ENCODE peak calls at places on chromosomes 13 and 19, in six cellular contexts. L is IMR-90, J is mesenchymal stem cell, R is trophoblast cell, F is neuronal stem cell, U is H1. W is an unnamed sample.
A peak's percentile ranks its signal among the peaks of the same experiment; 100 is the strongest.

GRCh38 chr19:7685546-7686445 is 5.2 kb downstream of the TRAPPC5 start:
- DNase-seq in U (no peak), L (no peak), R (peak; percentile 52), F (no peak), J (no peak), W (no peak)

GRCh38 chr13:20414475-20415287 is 111.0 kb downstream of the CRYL1 start:
- DNase-seq in R (peak; percentile 83), U (peak; percentile 74), J (no peak), F (no peak), L (no peak), W (peak; percentile 69)

GRCh38 chr19:43675269-43675879 is 5.4 kb upstream of the PLAUR start:
- DNase-seq in J (peak; percentile 19), R (peak; percentile 18), U (no peak), L (peak; percentile 78), F (no peak), W (no peak)

GRCh38 chr19:45976180-45976579 is 2.5 kb upstream of the NOVA2 start:
- DNase-seq in J (peak; percentile 18), L (no peak), F (no peak), U (no peak), R (no peak), W (no peak)

GRCh38 chr13:42377640-42378382 is 105.9 kb downstream of the AKAP11 start:
- DNase-seq in L (no peak), R (no peak), U (no peak), F (no peak), J (peak; percentile 83), W (no peak)

GRCh38 chr19:48501961-48502719 is 9.5 kb downstream of the LMTK3 start:
- DNase-seq in J (peak; percentile 68), U (peak; percentile 96), R (peak; percentile 95), F (peak; percentile 96), L (no peak), W (peak; percentile 100)

GRCh38 chr13:79281335-79281734 is 124.7 kb downstream of the RBM26 start:
- DNase-seq in U (peak; percentile 53), F (peak; percentile 51), R (no peak), L (no peak), J (no peak), W (peak; percentile 73)

GRCh38 chr13:29509999-29510586 is 85.4 kb downstream of the SLC7A1 start:
- DNase-seq in F (no peak), J (no peak), L (peak; percentile 57), R (no peak), U (no peak), W (no peak)

GRCh38 chr13:23510979-23511735 is 59.1 kb upstream of the TNFRSF19 start:
- DNase-seq in J (peak; percentile 24), R (peak; percentile 20), U (no peak), F (no peak), L (peak; percentile 75), W (no peak)

GRCh38 chr13:59991395-59991794 is 172.3 kb downstream of the DIAPH3 start:
- DNase-seq in L (no peak), F (no peak), R (no peak), U (no peak), J (no peak), W (no peak)

GRCh38 chr19:2048959-2049740 is 1.9 kb downstream of the MKNK2 start:
- DNase-seq in R (peak; percentile 15), L (no peak), F (no peak), U (no peak), J (peak; percentile 45), W (peak; percentile 26)

GRCh38 chr13:33697936-33698335 is 120.0 kb upstream of the RFC3 start:
- DNase-seq in L (no peak), R (peak; percentile 77), U (no peak), J (no peak), F (no peak), W (no peak)

GRCh38 chr19:46411088-46412033 is 2.0 kb downstream of the CCDC8 start:
- DNase-seq in R (no peak), F (no peak), U (no peak), J (no peak), L (no peak), W (no peak)

GRCh38 chr19:52138614-52139290 is 986 bp downstream of the ZNF616 start:
- DNase-seq in F (no peak), R (peak; percentile 12), L (peak; percentile 19), J (peak; percentile 37), U (peak; percentile 75), W (peak; percentile 69)

GRCh38 chr19:38989066-38989605 is 13.6 kb upstream of the FBXO17 start:
- DNase-seq in J (no peak), R (peak; percentile 9), F (peak; percentile 58), U (peak; percentile 69), L (no peak), W (peak; percentile 83)

GRCh38 chr13:20219585-20219984 is 12.5 kb downstream of the GJB6 start:
- DNase-seq in R (no peak), J (no peak), F (no peak), L (no peak), U (no peak), W (no peak)

GRCh38 chr13:56019606-56020005 is 1121.1 kb upstream of the PRR20A start:
- DNase-seq in F (no peak), R (no peak), J (no peak), U (no peak), L (no peak), W (no peak)

GRCh38 chr13:113129921-113130750 is 7.5 kb downstream of the F10 start:
- DNase-seq in F (no peak), J (no peak), L (no peak), U (no peak), R (peak; percentile 20), W (peak; percentile 37)

GRCh38 chr19:15062036-15062435 is 12.8 kb downstream of the CASP14 start:
- DNase-seq in U (no peak), R (no peak), J (no peak), F (no peak), L (no peak), W (no peak)

GRCh38 chr19:8526345-8527062 is 12.5 kb upstream of the ZNF414 start:
- DNase-seq in F (peak; percentile 92), J (peak; percentile 95), U (peak; percentile 97), L (peak; percentile 88), R (peak; percentile 89), W (peak; percentile 94)

GRCh38 chr19:15443838-15444237 is 5.9 kb downstream of the WIZ start:
- DNase-seq in U (no peak), L (no peak), J (no peak), F (no peak), R (no peak), W (no peak)

GRCh38 chr19:3094638-3095374 is 644 bp downstream of the GNA11 start:
- DNase-seq in F (no peak), R (peak; percentile 34), L (peak; percentile 17), J (peak; percentile 29), U (no peak), W (no peak)

GRCh38 chr13:74187564-74187963 is 53.4 kb upstream of the KLF12 start:
- DNase-seq in R (peak; percentile 11), L (peak; percentile 42), F (no peak), J (peak; percentile 27), U (no peak), W (no peak)

GRCh38 chr19:42540071-42540553 is 11.8 kb upstream of the CEACAM1 start:
- DNase-seq in U (peak; percentile 61), L (no peak), F (no peak), R (no peak), J (no peak), W (peak; percentile 50)

GRCh38 chr13:96417956-96418355 is 328.0 kb downstream of the HS6ST3 start:
- DNase-seq in U (no peak), J (no peak), L (no peak), F (no peak), R (no peak), W (no peak)

GRCh38 chr13:26721251-26721939 is 39.2 kb downstream of the GPR12 start:
- DNase-seq in L (no peak), U (no peak), R (no peak), F (no peak), J (no peak), W (no peak)

GRCh38 chr19:45074744-45075143 is 1.5 kb downstream of the ZNF296 start:
- DNase-seq in U (no peak), L (no peak), F (peak; percentile 20), J (no peak), R (no peak), W (peak; percentile 57)

GRCh38 chr13:40484981-40485380 is 181.5 kb downstream of the FOXO1 start:
- DNase-seq in F (no peak), L (no peak), J (no peak), R (no peak), U (no peak), W (no peak)

GRCh38 chr19:39154626-39155100 is 29.1 kb downstream of the PAK4 start:
- DNase-seq in U (no peak), R (peak; percentile 92), F (no peak), L (no peak), J (no peak), W (peak; percentile 66)

GRCh38 chr19:3368848-3369336 is 2.5 kb downstream of the NFIC start:
- DNase-seq in R (no peak), U (no peak), F (no peak), L (peak; percentile 44), J (peak; percentile 76), W (no peak)

GRCh38 chr19:14081797-14082674 is 3.5 kb downstream of the C19orf67 start:
- DNase-seq in R (peak; percentile 89), J (no peak), U (no peak), L (peak; percentile 27), F (no peak), W (no peak)

GRCh38 chr13:48126944-48127814 is 32.3 kb upstream of the MED4 start:
- DNase-seq in J (peak; percentile 72), F (peak; percentile 54), L (peak; percentile 60), R (peak; percentile 82), U (no peak), W (peak; percentile 51)

GRCh38 chr13:37985281-37985680 is 115.7 kb upstream of the TRPC4 start:
- DNase-seq in J (no peak), L (no peak), R (no peak), F (no peak), U (no peak), W (no peak)

GRCh38 chr19:53880716-53881481 is 1.1 kb upstream of the PRKCG start:
- DNase-seq in F (no peak), L (no peak), R (no peak), U (no peak), J (peak; percentile 46), W (peak; percentile 70)
- H4K91ac ChIP-seq in F (no peak overlapping the region), L (no peak overlapping the region), R (no peak overlapping the region), U (no peak overlapping the region), J (no peak overlapping the region), W (no peak overlapping the region)

GRCh38 chr13:114152831-114153371 is 20.5 kb upstream of the RASA3 start:
- DNase-seq in R (no peak), F (no peak), U (no peak), J (no peak), L (no peak), W (no peak)
- H2AK5ac ChIP-seq in R (no peak overlapping the region), F (no peak overlapping the region), U (no peak overlapping the region), J (no peak overlapping the region), L (no peak overlapping the region), W (no peak overlapping the region)

DNA sequence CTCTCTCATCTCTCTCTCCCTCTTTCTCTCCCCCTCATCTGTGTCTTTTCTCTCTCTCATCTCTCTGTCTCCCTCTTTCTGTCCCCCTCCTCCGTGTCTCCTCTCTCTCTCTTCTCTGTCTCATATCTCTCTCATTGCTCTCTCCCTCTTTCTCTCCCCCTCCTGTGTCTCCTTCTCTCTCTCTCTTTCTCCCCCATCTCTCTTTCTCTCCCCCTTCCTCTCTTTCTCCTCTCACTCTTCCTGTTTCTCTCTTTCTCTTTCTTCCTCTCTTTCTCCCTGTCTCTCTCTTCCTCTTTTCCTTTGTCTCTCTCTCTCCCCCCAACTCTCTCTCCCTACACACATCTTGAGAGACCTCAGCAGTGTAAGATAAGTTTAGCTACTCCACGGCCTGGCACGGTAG is 4.9 kb upstream of the RDH13 start:
- DNase-seq in L (no peak), R (no peak), F (no peak), U (no peak), J (no peak), W (no peak)
- H4K91ac ChIP-seq in L (no peak overlapping the region), R (no peak overlapping the region), F (no peak overlapping the region), U (no peak overlapping the region), J (no peak overlapping the region), W (no peak overlapping the region)

GRCh38 chr19:18373892-18374629 is 11.9 kb upstream of the GDF15 start:
- DNase-seq in L (peak; percentile 99), F (no peak), R (peak; percentile 70), J (peak; percentile 99), U (peak; percentile 86), W (peak; percentile 99)
- H2AK5ac ChIP-seq in L (peak overlapping the region; percentile 99), F (peak overlapping the region; percentile 34), R (peak overlapping the region; percentile 96), J (peak overlapping the region; percentile 84), U (peak overlapping the region; percentile 99), W (peak overlapping the region; percentile 15)